ENCODE peak calls at places on chromosomes 2 and 18, in five cellular contexts. C is upper lobe of left lung, R is fibroblast of pulmonary artery, N is AG04450, M is stomach. B is an unnamed sample.

GRCh38 chr2:236972491-236973379 is 113.0 kb upstream of the COPS8 start:
- DNase-seq in C (peak; percentile 21), R (peak; percentile 31), N (no peak), M (no peak), B (no peak)

GRCh38 chr2:219344756-219345458 is 12.4 kb upstream of the RESP18 start:
- DNase-seq in C (peak; percentile 62), R (peak; percentile 66), N (no peak), M (peak; percentile 40), B (peak; percentile 61)

GRCh38 chr2:74399785-74400184 is 19.7 kb upstream of the DCTN1 start:
- DNase-seq in C (no peak), R (peak; percentile 60), N (no peak), M (no peak), B (no peak)

GRCh38 chr2:42663828-42664227 is 95.4 kb downstream of the MTA3 start:
- DNase-seq in C (no peak), R (no peak), N (no peak), M (no peak), B (no peak)

GRCh38 chr18:79955302-79956075 is 4.0 kb upstream of the SLC66A2 start:
- DNase-seq in C (peak; percentile 21), R (no peak), N (no peak), M (no peak), B (peak; percentile 6)

GRCh38 chr18:21843340-21843739 is 102.7 kb downstream of the MIB1 start:
- DNase-seq in C (no peak), R (no peak), N (no peak), M (no peak), B (no peak)

GRCh38 chr18:22826726-22827125 is 106.4 kb upstream of the RBBP8 start:
- DNase-seq in C (no peak), R (peak; percentile 80), N (no peak), M (no peak), B (no peak)

GRCh38 chr2:150424361-150424760 is 63.1 kb downstream of the RND3 start:
- DNase-seq in C (no peak), R (no peak), N (no peak), M (no peak), B (no peak)

GRCh38 chr2:233848276-233848675 is 6.1 kb downstream of the HJURP start:
- DNase-seq in C (no peak), R (no peak), N (no peak), M (no peak), B (no peak)

GRCh38 chr18:46283268-46283667 is 179.1 kb downstream of the HAUS1 start:
- DNase-seq in C (no peak), R (peak; percentile 40), N (no peak), M (no peak), B (no peak)

GRCh38 chr2:30149513-30149912 is 2.7 kb downstream of the YPEL5 start:
- DNase-seq in C (no peak), R (peak; percentile 6), N (no peak), M (no peak), B (no peak)

GRCh38 chr2:230824406-230824978 is 40.2 kb upstream of the ITM2C start:
- DNase-seq in C (peak; percentile 35), R (peak; percentile 89), N (peak; percentile 70), M (peak; percentile 34), B (peak; percentile 69)

GRCh38 chr2:237482485-237482884 is 4.6 kb upstream of the MLPH start:
- DNase-seq in C (peak; percentile 96), R (no peak), N (no peak), M (peak; percentile 91), B (peak; percentile 92)

GRCh38 chr2:3300224-3300623 is 77.4 kb downstream of the EIPR1 start:
- DNase-seq in C (no peak), R (no peak), N (no peak), M (no peak), B (no peak)

GRCh38 chr2:236402016-236402784 is 138.0 kb upstream of the ASB18 start:
- DNase-seq in C (no peak), R (no peak), N (no peak), M (no peak), B (no peak)

GRCh38 chr2:64228126-64228678 is 84.0 kb upstream of the PELI1 start:
- DNase-seq in C (peak; percentile 92), R (peak; percentile 65), N (peak; percentile 10), M (peak; percentile 75), B (peak; percentile 92)

GRCh38 chr2:54402350-54402749 is 53.8 kb upstream of the SPTBN1 start:
- DNase-seq in C (peak; percentile 49), R (peak; percentile 85), N (peak; percentile 26), M (no peak), B (peak; percentile 78)

GRCh38 chr2:39991298-39991697 is 212.2 kb upstream of the THUMPD2 start:
- DNase-seq in C (no peak), R (peak; percentile 66), N (no peak), M (no peak), B (no peak)

GRCh38 chr18:12474876-12475275 is 67.1 kb downstream of the PRELID3A start:
- DNase-seq in C (no peak), R (no peak), N (no peak), M (no peak), B (no peak)

GRCh38 chr18:58495202-58495601 is 133.7 kb downstream of the ALPK2 start:
- DNase-seq in C (no peak), R (no peak), N (no peak), M (no peak), B (peak; percentile 41)

GRCh38 chr18:58493070-58493469 is 135.8 kb downstream of the ALPK2 start:
- DNase-seq in C (no peak), R (no peak), N (no peak), M (no peak), B (no peak)

GRCh38 chr18:58495634-58496033 is 133.3 kb downstream of the ALPK2 start:
- DNase-seq in C (no peak), R (no peak), N (no peak), M (no peak), B (no peak)

GRCh38 chr18:58491773-58492752 is 136.8 kb downstream of the ALPK2 start:
- DNase-seq in C (no peak), R (no peak), N (no peak), M (no peak), B (no peak)

GRCh38 chr18:58493516-58494253 is 135.2 kb downstream of the ALPK2 start:
- DNase-seq in C (peak; percentile 64), R (peak; percentile 87), N (peak; percentile 66), M (peak; percentile 80), B (peak; percentile 85)
- H3K4me3 ChIP-seq in C (no peak overlapping the region), R (peak overlapping the region; percentile 14), N (no peak overlapping the region), M (no peak overlapping the region), B (no peak overlapping the region)

GRCh38 chr2:88865801-88866353 is 174.4 kb downstream of the RPIA start:
- DNase-seq in C (no peak), R (peak; percentile 18), N (no peak), M (no peak), B (no peak)

GRCh38 chr2:88870267-88870839 is 178.9 kb downstream of the RPIA start:
- DNase-seq in C (no peak), R (no peak), N (no peak), M (no peak), B (no peak)

GRCh38 chr2:88871336-88871735 is 179.9 kb downstream of the RPIA start:
- DNase-seq in C (no peak), R (no peak), N (no peak), M (no peak), B (no peak)

GRCh38 chr2:88866756-88867155 is 175.3 kb downstream of the RPIA start:
- DNase-seq in C (no peak), R (no peak), N (no peak), M (no peak), B (no peak)

DNA sequence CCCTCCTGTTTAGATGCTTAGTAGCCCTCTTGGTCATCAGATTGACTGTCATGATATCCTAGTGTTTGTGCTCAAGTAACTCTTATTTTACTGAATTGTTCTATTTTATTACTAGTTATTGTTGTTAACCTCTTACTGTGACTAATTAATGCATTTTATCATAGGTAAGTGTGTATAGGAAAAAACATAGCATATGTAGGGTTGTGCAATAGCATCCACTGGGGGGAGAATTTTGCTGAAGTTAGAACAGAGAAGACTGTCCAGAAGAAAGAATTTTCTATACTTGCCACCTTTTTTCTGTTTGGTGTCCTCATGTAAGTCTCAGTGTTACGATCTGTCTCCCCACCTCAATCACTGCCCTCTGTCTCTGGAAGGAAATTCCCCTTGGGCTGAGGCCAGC is 177.4 kb downstream of the RPIA start:
- DNase-seq in C (no peak), R (no peak), N (no peak), M (no peak), B (no peak)
- H3K4me3 ChIP-seq in C (no peak overlapping the region), R (no peak overlapping the region), N (no peak overlapping the region), M (no peak overlapping the region), B (no peak overlapping the region)

GRCh38 chr2:200713704-200714064 is 98.0 kb upstream of the BZW1 start:
- DNase-seq in C (no peak), R (no peak), N (no peak), M (no peak), B (no peak)
- H3K4me3 ChIP-seq in C (peak overlapping the region; percentile 33), R (no peak overlapping the region), N (no peak overlapping the region), M (no peak overlapping the region), B (peak overlapping the region; percentile 43)

GRCh38 chr2:121634354-121635307 is 14.6 kb downstream of the CLASP1 start:
- DNase-seq in C (no peak), R (no peak), N (no peak), M (no peak), B (no peak)

GRCh38 chr2:121633463-121633862 is 15.8 kb downstream of the CLASP1 start:
- DNase-seq in C (no peak), R (no peak), N (no peak), M (no peak), B (no peak)

GRCh38 chr2:121638333-121638732 is 10.9 kb downstream of the CLASP1 start:
- DNase-seq in C (no peak), R (peak; percentile 73), N (no peak), M (no peak), B (no peak)

GRCh38 chr2:121640380-121641326 is 8.6 kb downstream of the CLASP1 start:
- DNase-seq in C (no peak), R (no peak), N (no peak), M (no peak), B (no peak)

DNA sequence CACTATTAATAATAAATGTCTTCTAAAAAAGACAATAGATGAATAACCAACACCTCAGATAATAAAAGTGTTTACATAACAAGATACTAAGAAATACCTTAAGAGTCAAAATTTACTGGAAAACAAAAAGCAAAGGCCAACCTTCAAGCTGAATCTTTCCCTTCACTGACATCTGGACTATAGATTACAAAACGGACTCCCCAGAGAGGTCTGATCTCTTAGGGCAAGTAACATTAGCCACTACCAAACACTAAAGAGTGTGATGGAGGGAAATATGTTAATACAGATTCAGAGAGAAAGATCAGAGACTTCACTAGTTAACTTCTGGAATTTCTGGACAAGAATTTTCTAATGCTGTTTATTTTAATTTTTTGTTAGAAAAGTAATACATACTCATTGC is 13.9 kb downstream of the CLASP1 start:
- DNase-seq in C (no peak), R (no peak), N (no peak), M (no peak), B (no peak)
- H3K4me3 ChIP-seq in C (no peak overlapping the region), R (no peak overlapping the region), N (no peak overlapping the region), M (no peak overlapping the region), B (no peak overlapping the region)